ENCODE peak calls at places on chromosomes 16 and 17, in five cellular contexts. R is H1, S is transverse colon, H is upper lobe of left lung, V is stomach. L is an unnamed sample. For H3K4me1, the result is how much of the 10 kb centered on the place peaks cover.

GRCh38 chr17:72004011-72004427 is 116.8 kb upstream of the SOX9 start:
- DNase-seq in V (no peak), S (no peak), R (no peak), H (no peak), L (no peak)

GRCh38 chr17:50035421-50035879 is 20.5 kb upstream of the ITGA3 start:
- DNase-seq in S (no peak), R (no peak), V (no peak), H (peak), L (no peak)

GRCh38 chr17:58336456-58337094 is 8.0 kb upstream of the TSPOAP1 start:
- DNase-seq in V (no peak), R (no peak), H (no peak), S (no peak), L (peak)

GRCh38 chr17:14903810-14904209 is 361.3 kb downstream of the PMP22 start:
- DNase-seq in H (no peak), R (no peak), V (no peak), S (no peak), L (no peak)

GRCh38 chr16:82782715-82783251 is 156.0 kb downstream of the CDH13 start:
- DNase-seq in R (peak), V (no peak), H (no peak), S (peak), L (no peak)

GRCh38 chr16:6428861-6429260 is 903.8 kb upstream of the RBFOX1 start:
- DNase-seq in S (no peak), V (no peak), H (no peak), R (no peak), L (no peak)

GRCh38 chr17:42428141-42428944 is 5.3 kb upstream of the CAVIN1 start:
- DNase-seq in R (no peak), V (peak), S (peak), H (peak), L (peak)

GRCh38 chr16:56609463-56609921 is 1.1 kb downstream of the MT2A start:
- DNase-seq in S (peak), V (peak), H (peak), R (no peak), L (peak)

GRCh38 chr17:57890857-57891232 is 41.0 kb upstream of the MRPS23 start:
- DNase-seq in V (no peak), S (no peak), R (no peak), H (no peak), L (no peak)

GRCh38 chr16:14452066-14452465 is 178.0 kb downstream of the PARN start:
- DNase-seq in V (no peak), H (no peak), R (no peak), S (no peak), L (no peak)

GRCh38 chr17:37774508-37774907 is 29.6 kb upstream of the HNF1B start:
- DNase-seq in S (peak), V (no peak), H (no peak), R (no peak), L (no peak)

GRCh38 chr16:27838536-27839175 is 224.9 kb downstream of the GSG1L start:
- DNase-seq in R (no peak), H (no peak), S (no peak), V (no peak), L (peak)

GRCh38 chr17:59766486-59766885 is 59.0 kb downstream of the VMP1 start:
- DNase-seq in S (no peak), V (no peak), R (no peak), H (no peak), L (no peak)

GRCh38 chr17:80228477-80228876 is 8.2 kb downstream of the SLC26A11 start:
- DNase-seq in S (no peak), H (no peak), V (no peak), R (no peak), L (no peak)

GRCh38 chr17:13005530-13005929 is 12.3 kb downstream of the ELAC2 start:
- DNase-seq in R (no peak), S (no peak), H (no peak), V (no peak), L (peak)

GRCh38 chr17:17415006-17415405 is 61.8 kb upstream of the MED9 start:
- DNase-seq in S (no peak), H (no peak), R (no peak), V (no peak), L (no peak)

GRCh38 chr17:49486012-49486641 is 9.0 kb upstream of the NGFR start:
- DNase-seq in R (peak), V (no peak), S (no peak), H (no peak), L (no peak)

GRCh38 chr16:23384878-23385277 is 68.1 kb downstream of the COG7 start:
- DNase-seq in S (no peak), H (no peak), R (no peak), V (no peak), L (no peak)

GRCh38 chr16:27102701-27103575 is 36.2 kb downstream of the C16orf82 start:
- DNase-seq in S (no peak), R (no peak), H (no peak), V (no peak), L (no peak)

GRCh38 chr16:64700628-64701027 is 421.2 kb downstream of the CDH11 start:
- DNase-seq in V (no peak), H (no peak), R (no peak), S (no peak), L (peak)

GRCh38 chr17:17354560-17355357 is 51.6 kb downstream of the NT5M start:
- DNase-seq in V (peak), R (peak), S (peak), H (peak), L (peak)

GRCh38 chr16:2009791-2010510 is at the start of gene ZNF598:
- DNase-seq in V (peak), R (peak), S (peak), H (peak), L (peak)
- TF ChIP-seq POLR2AphosphoS5 in V (peak), R (no peak), S (peak), H (peak), L (peak)

GRCh38 chr17:48442819-48443218 is 12.8 kb upstream of the SKAP1 start:
- DNase-seq in S (no peak), V (no peak), R (no peak), H (no peak), L (no peak)
- H3K4me1 ChIP-seq in S (under half), V (under half), R (under half), H (under half), L (under half)

GRCh38 chr17:77319211-77320031 is 178.7 kb downstream of the SEC14L1 start:
- DNase-seq in R (no peak), S (peak), V (peak), H (peak), L (peak)
- H3K27ac ChIP-seq in R (no peak), S (peak), V (peak), H (peak), L (peak)

DNA sequence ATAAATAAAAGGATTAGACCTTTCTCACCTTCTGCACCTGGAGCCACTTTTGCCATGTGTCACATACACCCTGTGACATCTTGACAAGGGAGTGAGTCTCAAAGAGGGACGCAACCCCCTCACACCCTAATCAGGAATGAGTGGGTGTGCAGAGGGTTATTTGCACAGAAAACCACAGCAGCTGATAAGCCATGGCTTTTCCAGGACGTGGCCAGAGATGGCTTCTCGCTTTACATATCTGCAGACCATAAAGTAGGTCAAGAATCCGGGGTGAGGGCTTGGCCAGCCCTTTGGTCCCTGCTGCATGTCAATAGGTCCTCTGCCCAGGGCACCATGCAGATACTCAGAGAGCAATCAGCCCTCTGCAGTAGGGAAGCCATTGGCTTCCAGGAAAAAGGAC is 2.4 kb upstream of the CD300LF start:
- DNase-seq in R (no peak), S (no peak), V (peak), H (peak), L (no peak)
- TF ChIP-seq POLR2AphosphoS5 in R (no peak), S (no peak), V (no peak), H (peak), L (no peak)

DNA sequence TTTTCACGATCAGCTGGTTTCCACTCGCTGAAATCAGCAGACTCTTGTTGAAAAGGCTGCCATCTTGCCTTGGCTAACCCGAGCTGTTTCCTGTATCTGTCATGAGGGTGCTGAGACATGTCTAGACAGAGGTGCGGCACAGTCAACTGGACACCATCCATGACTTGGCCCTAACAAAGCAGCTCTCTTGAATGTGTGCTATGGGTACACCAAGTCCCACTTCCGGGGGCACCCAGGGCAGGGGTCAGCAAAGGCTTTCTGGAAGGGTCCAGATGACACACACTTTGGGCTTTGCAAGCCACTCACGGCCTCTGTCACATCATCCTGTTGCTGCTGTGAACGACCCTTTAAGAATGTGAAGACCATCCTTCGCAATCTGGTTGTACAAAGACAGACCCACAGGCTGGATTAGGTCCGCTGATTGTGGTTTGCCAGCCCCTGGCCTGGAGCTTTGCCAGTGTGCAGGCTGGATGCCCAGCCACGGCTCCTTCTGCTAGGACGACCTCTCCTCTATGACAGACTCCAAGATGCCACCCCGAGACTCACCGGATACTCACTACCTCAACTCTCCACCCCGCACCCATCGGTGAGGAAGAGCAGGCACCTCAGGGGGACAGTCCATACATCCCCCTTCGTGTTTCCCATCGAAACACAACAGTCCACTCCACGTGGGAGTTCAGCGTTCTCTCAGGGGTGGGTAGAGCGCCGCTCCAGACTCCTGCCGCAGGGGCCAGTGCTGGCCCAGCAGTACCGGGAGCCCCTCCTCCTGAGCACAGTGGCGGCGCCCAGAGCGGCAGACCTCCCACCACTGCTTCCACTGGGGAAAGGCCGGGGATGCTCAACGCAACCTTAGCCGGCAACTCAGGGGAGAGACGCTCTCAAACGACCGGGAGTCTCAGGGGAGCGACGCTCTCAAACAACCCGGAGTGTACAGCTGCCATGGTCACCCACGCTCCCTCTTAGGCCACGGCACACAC is 123.5 kb downstream of the ANKRD11 start:
- DNase-seq in H (no peak), S (no peak), R (no peak), V (no peak), L (no peak)
- H3K4me1 ChIP-seq in H (under half), S (half or more), R (under half), V (half or more), L (half or more)

GRCh38 chr17:45129940-45130639 is 2.2 kb downstream of the PLCD3 start:
- DNase-seq in S (peak), H (no peak), V (peak), R (peak), L (peak)

GRCh38 chr17:45130640-45131293 is 1.5 kb downstream of the PLCD3 start:
- DNase-seq in H (no peak), S (peak), V (no peak), R (no peak), L (peak)

GRCh38 chr17:45128989-45129388 is 3.3 kb downstream of the PLCD3 start:
- DNase-seq in S (no peak), H (no peak), R (no peak), V (no peak), L (no peak)

GRCh38 chr17:45128331-45128730 is 4.0 kb downstream of the PLCD3 start:
- DNase-seq in H (no peak), V (no peak), R (no peak), S (no peak), L (peak)

GRCh38 chr17:45129426-45129939 is 2.8 kb downstream of the PLCD3 start:
- DNase-seq in V (no peak), S (peak), R (no peak), H (no peak), L (peak)
- H3K27ac ChIP-seq in V (peak), S (peak), R (no peak), H (peak), L (peak)

GRCh38 chr17:1762906-1763829 is 1.3 kb downstream of the SERPINF1 start:
- DNase-seq in R (peak), V (no peak), H (no peak), S (no peak), L (peak)
- TF ChIP-seq POLR2AphosphoS5 in R (no peak), V (no peak), H (peak), S (no peak), L (no peak)

GRCh38 chr16:30068750-30069574 is 3.4 kb downstream of the ALDOA start:
- DNase-seq in R (no peak), V (no peak), H (no peak), S (peak), L (no peak)
- H3K4me1 ChIP-seq in R (under half), V (half or more), H (under half), S (under half), L (half or more)

GRCh38 chr16:3625911-3626732 is 14.7 kb upstream of the SLX4 start:
- DNase-seq in S (no peak), H (no peak), V (no peak), R (peak), L (no peak)
- H3K27ac ChIP-seq in S (no peak), H (peak), V (no peak), R (no peak), L (no peak)

L was measured in sigmoid colon.